ENCODE peak calls at places on chromosomes 1 and 21, in ten cellular contexts. One of them, this sample, is unnamed.

GRCh38 chr1:62295921-62296451 is 23.2 kb downstream of the KANK4 start:
- DNase-seq in heart right ventricle: no peak
- DNase-seq in HuH-7.5: no peak
- DNase-seq in non-pigmented ciliary epithelial cell: peak
- DNase-seq in NCI-H1436: no peak
- DNase-seq in EL: peak
- DNase-seq in myocyte: peak
- DNase-seq in endothelial cell: no peak
- DNase-seq in upper lobe of right lung: no peak
- DNase-seq in SK-N-DZ: no peak
- DNase-seq in this sample: peak

GRCh38 chr21:42220138-42220701 is 1.3 kb downstream of the ABCG1 start:
- DNase-seq in HuH-7.5: peak
- DNase-seq in upper lobe of right lung: no peak
- DNase-seq in myocyte: peak
- DNase-seq in non-pigmented ciliary epithelial cell: peak
- DNase-seq in endothelial cell: peak
- DNase-seq in EL: no peak
- DNase-seq in NCI-H1436: peak
- DNase-seq in heart right ventricle: peak
- DNase-seq in SK-N-DZ: peak
- DNase-seq in this sample: peak

GRCh38 chr1:91283421-91283726 is 121.3 kb downstream of the HFM1 start:
- DNase-seq in non-pigmented ciliary epithelial cell: no peak
- DNase-seq in upper lobe of right lung: no peak
- DNase-seq in SK-N-DZ: no peak
- DNase-seq in HuH-7.5: no peak
- DNase-seq in myocyte: no peak
- DNase-seq in endothelial cell: no peak
- DNase-seq in EL: no peak
- DNase-seq in NCI-H1436: no peak
- DNase-seq in heart right ventricle: no peak
- DNase-seq in this sample: no peak

GRCh38 chr1:36486436-36487335 is 4.0 kb upstream of the CSF3R start:
- DNase-seq in EL: no peak
- DNase-seq in heart right ventricle: peak
- DNase-seq in myocyte: peak
- DNase-seq in NCI-H1436: no peak
- DNase-seq in SK-N-DZ: no peak
- DNase-seq in non-pigmented ciliary epithelial cell: no peak
- DNase-seq in endothelial cell: no peak
- DNase-seq in upper lobe of right lung: peak
- DNase-seq in HuH-7.5: peak
- DNase-seq in this sample: no peak

GRCh38 chr1:14922942-14923341 is 230.6 kb upstream of the TMEM51 start:
- DNase-seq in upper lobe of right lung: no peak
- DNase-seq in EL: no peak
- DNase-seq in endothelial cell: no peak
- DNase-seq in non-pigmented ciliary epithelial cell: no peak
- DNase-seq in myocyte: no peak
- DNase-seq in heart right ventricle: no peak
- DNase-seq in NCI-H1436: no peak
- DNase-seq in SK-N-DZ: no peak
- DNase-seq in HuH-7.5: no peak
- DNase-seq in this sample: no peak

GRCh38 chr1:29984544-29985375 is 738.6 kb downstream of the MATN1 start:
- DNase-seq in SK-N-DZ: no peak
- DNase-seq in EL: no peak
- DNase-seq in HuH-7.5: no peak
- DNase-seq in non-pigmented ciliary epithelial cell: no peak
- DNase-seq in myocyte: no peak
- DNase-seq in upper lobe of right lung: no peak
- DNase-seq in endothelial cell: no peak
- DNase-seq in heart right ventricle: no peak
- DNase-seq in NCI-H1436: no peak
- DNase-seq in this sample: no peak

GRCh38 chr1:174008979-174009378 is 13.2 kb downstream of the RC3H1 start:
- DNase-seq in non-pigmented ciliary epithelial cell: no peak
- DNase-seq in HuH-7.5: no peak
- DNase-seq in EL: no peak
- DNase-seq in upper lobe of right lung: no peak
- DNase-seq in NCI-H1436: no peak
- DNase-seq in myocyte: no peak
- DNase-seq in SK-N-DZ: no peak
- DNase-seq in heart right ventricle: no peak
- DNase-seq in endothelial cell: no peak
- DNase-seq in this sample: no peak

GRCh38 chr1:163083690-163084089 is 14.5 kb downstream of the RGS4 start:
- DNase-seq in endothelial cell: no peak
- DNase-seq in upper lobe of right lung: no peak
- DNase-seq in HuH-7.5: no peak
- DNase-seq in non-pigmented ciliary epithelial cell: no peak
- DNase-seq in heart right ventricle: no peak
- DNase-seq in EL: peak
- DNase-seq in NCI-H1436: no peak
- DNase-seq in myocyte: no peak
- DNase-seq in SK-N-DZ: no peak
- DNase-seq in this sample: peak

GRCh38 chr1:154198756-154199562 is 7.1 kb upstream of the TPM3 start:
- DNase-seq in upper lobe of right lung: no peak
- DNase-seq in endothelial cell: peak
- DNase-seq in myocyte: peak
- DNase-seq in NCI-H1436: peak
- DNase-seq in HuH-7.5: peak
- DNase-seq in non-pigmented ciliary epithelial cell: no peak
- DNase-seq in heart right ventricle: no peak
- DNase-seq in EL: peak
- DNase-seq in SK-N-DZ: peak
- DNase-seq in this sample: peak

GRCh38 chr1:78843111-78843908 is 163.2 kb downstream of the ADGRL4 start:
- DNase-seq in non-pigmented ciliary epithelial cell: no peak
- DNase-seq in endothelial cell: no peak
- DNase-seq in myocyte: no peak
- DNase-seq in HuH-7.5: no peak
- DNase-seq in NCI-H1436: no peak
- DNase-seq in SK-N-DZ: no peak
- DNase-seq in heart right ventricle: no peak
- DNase-seq in upper lobe of right lung: no peak
- DNase-seq in EL: peak
- DNase-seq in this sample: peak

GRCh38 chr1:222880586-222880985 is 65.7 kb downstream of the DISP1 start:
- DNase-seq in upper lobe of right lung: no peak
- DNase-seq in NCI-H1436: no peak
- DNase-seq in heart right ventricle: no peak
- DNase-seq in EL: peak
- DNase-seq in myocyte: no peak
- DNase-seq in endothelial cell: no peak
- DNase-seq in HuH-7.5: no peak
- DNase-seq in non-pigmented ciliary epithelial cell: peak
- DNase-seq in SK-N-DZ: no peak
- DNase-seq in this sample: peak

GRCh38 chr1:94580367-94581115 is 39.0 kb upstream of the F3 start:
- DNase-seq in endothelial cell: no peak
- DNase-seq in myocyte: no peak
- DNase-seq in non-pigmented ciliary epithelial cell: peak
- DNase-seq in heart right ventricle: no peak
- DNase-seq in EL: peak
- DNase-seq in HuH-7.5: no peak
- DNase-seq in upper lobe of right lung: no peak
- DNase-seq in SK-N-DZ: no peak
- DNase-seq in NCI-H1436: no peak
- DNase-seq in this sample: peak

GRCh38 chr1:178653091-178653490 is 72.0 kb upstream of the RALGPS2 start:
- DNase-seq in HuH-7.5: no peak
- DNase-seq in NCI-H1436: no peak
- DNase-seq in non-pigmented ciliary epithelial cell: no peak
- DNase-seq in endothelial cell: no peak
- DNase-seq in myocyte: no peak
- DNase-seq in EL: peak
- DNase-seq in SK-N-DZ: no peak
- DNase-seq in upper lobe of right lung: no peak
- DNase-seq in heart right ventricle: no peak
- DNase-seq in this sample: peak

GRCh38 chr1:212794561-212795014 is 2.9 kb downstream of the TATDN3 start:
- DNase-seq in EL: no peak
- DNase-seq in NCI-H1436: no peak
- DNase-seq in upper lobe of right lung: no peak
- DNase-seq in heart right ventricle: no peak
- DNase-seq in myocyte: no peak
- DNase-seq in HuH-7.5: no peak
- DNase-seq in endothelial cell: no peak
- DNase-seq in non-pigmented ciliary epithelial cell: no peak
- DNase-seq in SK-N-DZ: no peak
- DNase-seq in this sample: no peak